ENCODE peak calls at places on chromosomes 1 and 21, in four cellular contexts. H is progenitor cell of endocrine pancreas, R is neural crest cell, T is NCI-H2107. A is an unnamed sample.

GRCh38 chr1:167862432-167863076 is 51.4 kb downstream of the ADCY10 start:
- DNase-seq in T (no peak), R (no peak), H (no peak), A (no peak)

GRCh38 chr1:59139396-59139795 is 157.5 kb upstream of the FGGY start:
- DNase-seq in H (no peak), R (no peak), T (no peak), A (no peak)

GRCh38 chr1:43492816-43493215 is 37.9 kb upstream of the PTPRF start:
- DNase-seq in R (no peak), T (no peak), H (no peak), A (no peak)

GRCh38 chr1:184061396-184062003 is 10.0 kb downstream of the TSEN15 start:
- DNase-seq in T (no peak), R (no peak), H (no peak), A (no peak)

GRCh38 chr21:38459490-38459889 is 38.8 kb downstream of the ERG start:
- DNase-seq in H (no peak), T (no peak), R (no peak), A (no peak)

GRCh38 chr1:77817368-77818209 is 38.1 kb downstream of the MIGA1 start:
- DNase-seq in R (no peak), T (no peak), H (no peak), A (no peak)

GRCh38 chr21:44710756-44711326 is 531 bp downstream of the TSPEAR start:
- DNase-seq in T (peak), H (no peak), R (no peak), A (no peak)

GRCh38 chr1:185567006-185567405 is 167.2 kb upstream of the HMCN1 start:
- DNase-seq in R (no peak), T (peak), H (no peak), A (no peak)

GRCh38 chr1:110042981-110043380 is 8.6 kb downstream of the STRIP1 start:
- DNase-seq in T (no peak), H (no peak), R (no peak), A (no peak)